ENCODE peak calls at places on chromosome 1, in five cellular contexts. One of them, this sample, is unnamed.
A peak's percentile ranks its signal among the peaks of the same experiment; 100 is the strongest.

GRCh38 chr1:10867914-10868598 is 71.6 kb upstream of the CASZ1 start:
- DNase-seq in astrocyte of the spinal cord: no peak
- DNase-seq in AG04450: no peak
- DNase-seq in pulmonary artery endothelial cell: no peak
- DNase-seq in stimulated activated CD4-positive, alpha-beta T cell treated with anti-CD3 and anti-CD28 coated beads, Interleukin-12 subunit alpha, Interleukin-12 subunit beta, amount 100 ng/mL, for 4 hours: no peak
- DNase-seq in this sample: peak; percentile 96

GRCh38 chr1:161498646-161499045 is 6.6 kb upstream of the FCGR2A start:
- DNase-seq in stimulated activated CD4-positive, alpha-beta T cell treated with anti-CD3 and anti-CD28 coated beads, Interleukin-12 subunit alpha, Interleukin-12 subunit beta, amount 100 ng/mL, for 4 hours: no peak
- DNase-seq in pulmonary artery endothelial cell: no peak
- DNase-seq in astrocyte of the spinal cord: no peak
- DNase-seq in AG04450: no peak
- DNase-seq in this sample: no peak

GRCh38 chr1:10676987-10677386 is 119.5 kb downstream of the CASZ1 start:
- DNase-seq in pulmonary artery endothelial cell: no peak
- DNase-seq in stimulated activated CD4-positive, alpha-beta T cell treated with anti-CD3 and anti-CD28 coated beads, Interleukin-12 subunit alpha, Interleukin-12 subunit beta, amount 100 ng/mL, for 4 hours: no peak
- DNase-seq in astrocyte of the spinal cord: no peak
- DNase-seq in AG04450: no peak
- DNase-seq in this sample: no peak

GRCh38 chr1:44523747-44524146 is 118.7 kb downstream of the RNF220 start:
- DNase-seq in stimulated activated CD4-positive, alpha-beta T cell treated with anti-CD3 and anti-CD28 coated beads, Interleukin-12 subunit alpha, Interleukin-12 subunit beta, amount 100 ng/mL, for 4 hours: no peak
- DNase-seq in AG04450: no peak
- DNase-seq in pulmonary artery endothelial cell: no peak
- DNase-seq in astrocyte of the spinal cord: no peak
- DNase-seq in this sample: no peak

GRCh38 chr1:211885746-211886522 is 55.4 kb upstream of the LPGAT1 start:
- DNase-seq in AG04450: no peak
- DNase-seq in pulmonary artery endothelial cell: no peak
- DNase-seq in astrocyte of the spinal cord: no peak
- DNase-seq in stimulated activated CD4-positive, alpha-beta T cell treated with anti-CD3 and anti-CD28 coated beads, Interleukin-12 subunit alpha, Interleukin-12 subunit beta, amount 100 ng/mL, for 4 hours: no peak
- DNase-seq in this sample: peak; percentile 46

GRCh38 chr1:99005142-99005491 is 456 bp upstream of the PLPPR5 start:
- DNase-seq in astrocyte of the spinal cord: no peak
- DNase-seq in AG04450: no peak
- DNase-seq in pulmonary artery endothelial cell: no peak
- DNase-seq in stimulated activated CD4-positive, alpha-beta T cell treated with anti-CD3 and anti-CD28 coated beads, Interleukin-12 subunit alpha, Interleukin-12 subunit beta, amount 100 ng/mL, for 4 hours: no peak
- DNase-seq in this sample: no peak

GRCh38 chr1:31523012-31523411 is 53.3 kb upstream of the TINAGL1 start:
- DNase-seq in pulmonary artery endothelial cell: no peak
- DNase-seq in astrocyte of the spinal cord: no peak
- DNase-seq in AG04450: no peak
- DNase-seq in stimulated activated CD4-positive, alpha-beta T cell treated with anti-CD3 and anti-CD28 coated beads, Interleukin-12 subunit alpha, Interleukin-12 subunit beta, amount 100 ng/mL, for 4 hours: no peak
- DNase-seq in this sample: no peak

GRCh38 chr1:8133190-8133589 is 107.1 kb upstream of the ERRFI1 start:
- DNase-seq in stimulated activated CD4-positive, alpha-beta T cell treated with anti-CD3 and anti-CD28 coated beads, Interleukin-12 subunit alpha, Interleukin-12 subunit beta, amount 100 ng/mL, for 4 hours: no peak
- DNase-seq in AG04450: no peak
- DNase-seq in pulmonary artery endothelial cell: no peak
- DNase-seq in astrocyte of the spinal cord: no peak
- DNase-seq in this sample: no peak

GRCh38 chr1:17551755-17552234 is 12.3 kb downstream of the ARHGEF10L start:
- DNase-seq in stimulated activated CD4-positive, alpha-beta T cell treated with anti-CD3 and anti-CD28 coated beads, Interleukin-12 subunit alpha, Interleukin-12 subunit beta, amount 100 ng/mL, for 4 hours: no peak
- DNase-seq in AG04450: no peak
- DNase-seq in astrocyte of the spinal cord: peak; percentile 42
- DNase-seq in pulmonary artery endothelial cell: peak; percentile 5
- DNase-seq in this sample: peak; percentile 96

GRCh38 chr1:83508485-83509151 is 490.3 kb downstream of the TTLL7 start:
- DNase-seq in pulmonary artery endothelial cell: no peak
- DNase-seq in stimulated activated CD4-positive, alpha-beta T cell treated with anti-CD3 and anti-CD28 coated beads, Interleukin-12 subunit alpha, Interleukin-12 subunit beta, amount 100 ng/mL, for 4 hours: no peak
- DNase-seq in astrocyte of the spinal cord: peak; percentile 60
- DNase-seq in AG04450: no peak
- DNase-seq in this sample: no peak

GRCh38 chr1:107404756-107405155 is 263.9 kb downstream of the NTNG1 start:
- DNase-seq in pulmonary artery endothelial cell: no peak
- DNase-seq in AG04450: no peak
- DNase-seq in astrocyte of the spinal cord: peak; percentile 68
- DNase-seq in stimulated activated CD4-positive, alpha-beta T cell treated with anti-CD3 and anti-CD28 coated beads, Interleukin-12 subunit alpha, Interleukin-12 subunit beta, amount 100 ng/mL, for 4 hours: no peak
- DNase-seq in this sample: no peak

GRCh38 chr1:21956720-21957552 is 19.8 kb upstream of the HSPG2 start:
- DNase-seq in pulmonary artery endothelial cell: no peak
- DNase-seq in astrocyte of the spinal cord: peak; percentile 10
- DNase-seq in stimulated activated CD4-positive, alpha-beta T cell treated with anti-CD3 and anti-CD28 coated beads, Interleukin-12 subunit alpha, Interleukin-12 subunit beta, amount 100 ng/mL, for 4 hours: peak; percentile 20
- DNase-seq in AG04450: no peak
- DNase-seq in this sample: no peak

This sample was measured in NCI-H2171 treated with DMSO at 0.1 percent for 48 hours.